ENCODE peak calls at places on chromosomes 11 and 22, in seven cellular contexts. Z is astrocyte of the spinal cord, Y is PC-3, K is OCI-LY7, W is BE2C, L is tibial artery, I is AG04449. G is an unnamed sample.

GRCh38 chr11:69939551-69940245 is 120.5 kb upstream of the FGF3 start:
- DNase-seq in L (peak; percentile 89), K (no peak), Z (peak; percentile 8), Y (no peak), I (no peak), W (peak; percentile 47), G (peak; percentile 86)

GRCh38 chr11:125451400-125452124 is 44.5 kb downstream of the FEZ1 start:
- DNase-seq in I (no peak), K (no peak), Z (no peak), Y (no peak), W (peak; percentile 61), L (peak; percentile 81), G (peak; percentile 46)

GRCh38 chr22:43560651-43561050 is 148.8 kb downstream of the MPPED1 start:
- DNase-seq in Z (no peak), K (no peak), W (no peak), L (no peak), I (no peak), Y (no peak), G (no peak)

GRCh38 chr11:22263613-22264012 is 70.7 kb downstream of the ANO5 start:
- DNase-seq in K (no peak), Z (no peak), Y (no peak), L (no peak), I (no peak), W (no peak), G (no peak)

GRCh38 chr11:14956111-14956510 is 16.0 kb downstream of the CALCA start:
- DNase-seq in K (no peak), W (no peak), Z (no peak), I (no peak), L (no peak), Y (no peak), G (no peak)

GRCh38 chr11:79439893-79440450 is 858 bp downstream of the TENM4 start:
- DNase-seq in Y (no peak), L (peak; percentile 71), I (no peak), Z (peak; percentile 35), W (peak; percentile 61), K (no peak), G (no peak)

GRCh38 chr22:40668611-40669390 is 10.5 kb upstream of the MCHR1 start:
- DNase-seq in K (no peak), W (no peak), Z (peak; percentile 64), L (no peak), Y (peak; percentile 55), I (peak; percentile 77), G (peak; percentile 91)

GRCh38 chr22:45818130-45819085 is 146.8 kb downstream of the ATXN10 start:
- DNase-seq in K (no peak), I (no peak), W (peak; percentile 42), L (no peak), Y (no peak), Z (peak; percentile 38), G (no peak)

GRCh38 chr11:83200035-83200434 is 6.5 kb downstream of the ANKRD42 start:
- DNase-seq in Z (no peak), K (no peak), W (no peak), L (no peak), I (no peak), Y (no peak), G (no peak)

GRCh38 chr11:118625036-118625690 is 17.7 kb downstream of the PHLDB1 start:
- DNase-seq in L (no peak), Z (no peak), W (no peak), Y (peak; percentile 26), K (no peak), I (no peak), G (no peak)

GRCh38 chr11:460331-461199 is 10.5 kb downstream of the PTDSS2 start:
- DNase-seq in L (no peak), Y (no peak), Z (peak; percentile 10), W (no peak), I (no peak), K (no peak), G (peak; percentile 91)

GRCh38 chr22:22833059-22833458 is 54.6 kb upstream of the IGLL5 start:
- DNase-seq in L (no peak), Z (no peak), I (no peak), K (no peak), Y (no peak), W (no peak), G (no peak)

GRCh38 chr11:33692013-33692504 is 8.6 kb downstream of the C11orf91 start:
- DNase-seq in Y (peak; percentile 96), L (peak; percentile 83), Z (peak; percentile 98), W (no peak), K (no peak), I (peak; percentile 88), G (peak; percentile 98)

GRCh38 chr11:86785576-86785975 is 14.8 kb upstream of the PRSS23 start:
- DNase-seq in Z (peak; percentile 12), I (no peak), Y (no peak), K (no peak), L (no peak), W (no peak), G (no peak)

GRCh38 chr11:636511-637332 is at the start of gene DRD4:
- DNase-seq in I (no peak), K (no peak), L (no peak), W (no peak), Y (no peak), Z (no peak), G (peak; percentile 26)

GRCh38 chr22:21855715-21856114 is 11.7 kb downstream of the MAPK1 start:
- DNase-seq in L (no peak), W (no peak), Y (no peak), Z (no peak), I (no peak), K (no peak), G (no peak)

GRCh38 chr11:130890039-130890745 is 26.1 kb downstream of the SNX19 start:
- DNase-seq in Z (no peak), I (no peak), Y (no peak), K (no peak), L (no peak), W (no peak), G (no peak)

DNA sequence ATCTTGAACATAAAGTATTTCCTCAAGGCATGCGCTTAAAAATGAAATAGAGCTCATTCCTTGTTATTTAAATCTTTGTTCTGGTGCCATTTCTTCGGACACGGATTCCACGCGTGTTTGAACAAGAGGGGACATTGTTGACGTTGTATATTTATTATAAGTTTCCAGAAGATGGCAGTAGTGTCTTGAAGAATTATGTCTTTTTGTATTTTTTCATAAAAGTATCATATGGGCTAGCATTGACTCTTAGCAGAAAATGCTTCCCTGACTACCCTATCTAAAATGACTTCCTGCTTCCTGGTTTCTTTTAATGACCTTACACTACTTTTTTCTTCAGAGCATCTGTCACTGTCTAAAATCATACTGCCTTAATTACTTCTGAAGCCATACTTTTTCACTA is 20.4 kb downstream of the BIRC2 start:
- DNase-seq in Z (peak; percentile 16), I (no peak), W (no peak), L (no peak), K (peak; percentile 63), Y (peak; percentile 59), G (peak; percentile 43)
- TF ChIP-seq CTCF in Z (no peak), I (no peak), W (peak; percentile 24), L (no peak), K (peak; percentile 77), Y (peak; percentile 64), G (peak; percentile 10)

GRCh38 chr11:66419825-66420224 is 1.0 kb upstream of the NPAS4 start:
- DNase-seq in Y (no peak), K (no peak), W (peak; percentile 85), I (no peak), L (no peak), Z (no peak), G (no peak)
- H3K4me3 ChIP-seq in Y (no peak overlapping the region), K (no peak overlapping the region), W (peak overlapping the region; percentile 68), I (no peak overlapping the region), L (no peak overlapping the region), Z (no peak overlapping the region), G (no peak overlapping the region)

DNA sequence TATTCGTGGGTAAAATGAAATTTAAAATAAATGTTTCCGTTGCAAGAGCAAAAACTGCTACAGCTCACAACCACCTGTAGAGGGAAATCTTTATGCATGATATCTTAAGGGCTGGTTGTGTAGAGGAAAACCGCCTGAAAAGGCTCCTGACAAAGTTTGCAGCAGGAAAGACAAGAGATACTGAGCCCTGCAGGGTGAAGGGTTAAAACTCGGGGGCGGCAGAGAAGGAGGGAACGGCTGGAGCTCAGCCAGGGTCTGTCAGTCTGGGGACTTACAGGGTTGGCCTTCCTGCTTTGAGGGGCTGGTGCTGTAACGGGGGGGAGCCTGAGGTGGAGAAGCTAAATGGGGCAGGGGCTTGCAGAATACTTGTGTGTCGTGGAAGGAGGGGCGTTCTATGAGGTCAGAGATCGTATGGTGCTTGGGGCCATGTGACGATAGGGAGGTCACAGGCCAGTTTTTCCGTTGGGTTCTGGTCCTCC is 122.9 kb upstream of the HSD17B12 start:
- DNase-seq in W (no peak), Y (peak; percentile 21), I (no peak), L (no peak), Z (no peak), K (no peak), G (peak; percentile 22)
- TF ChIP-seq CTCF in W (no peak), Y (peak; percentile 41), I (no peak), L (peak; percentile 12), Z (peak; percentile 32), K (peak; percentile 56), G (peak; percentile 44)

GRCh38 chr11:57777969-57778317 is 16.3 kb downstream of the CTNND1 start:
- DNase-seq in Y (peak; percentile 78), L (no peak), K (no peak), W (no peak), I (no peak), Z (peak; percentile 51), G (no peak)
- H3K4me3 ChIP-seq in Y (peak overlapping the region; percentile 60), L (peak overlapping the region; percentile 18), K (no peak overlapping the region), W (peak overlapping the region; percentile 6), I (peak overlapping the region; percentile 45), Z (peak overlapping the region; percentile 9), G (peak overlapping the region; percentile 47)

GRCh38 chr11:6898911-6899310 is 6.6 kb upstream of the OR2D2 start:
- DNase-seq in L (no peak), K (no peak), W (no peak), Z (no peak), Y (no peak), I (no peak), G (no peak)

GRCh38 chr11:6895010-6895409 is 2.7 kb upstream of the OR2D2 start:
- DNase-seq in K (no peak), I (no peak), W (no peak), Z (no peak), L (no peak), Y (no peak), G (no peak)

GRCh38 chr11:6900327-6900999 is 8.2 kb upstream of the OR2D2 start:
- DNase-seq in Y (peak; percentile 30), Z (no peak), I (no peak), K (peak; percentile 6), W (no peak), L (no peak), G (no peak)
- TF ChIP-seq CTCF in Y (peak; percentile 43), Z (no peak), I (no peak), K (peak; percentile 69), W (no peak), L (peak; percentile 3), G (no peak)

DNA sequence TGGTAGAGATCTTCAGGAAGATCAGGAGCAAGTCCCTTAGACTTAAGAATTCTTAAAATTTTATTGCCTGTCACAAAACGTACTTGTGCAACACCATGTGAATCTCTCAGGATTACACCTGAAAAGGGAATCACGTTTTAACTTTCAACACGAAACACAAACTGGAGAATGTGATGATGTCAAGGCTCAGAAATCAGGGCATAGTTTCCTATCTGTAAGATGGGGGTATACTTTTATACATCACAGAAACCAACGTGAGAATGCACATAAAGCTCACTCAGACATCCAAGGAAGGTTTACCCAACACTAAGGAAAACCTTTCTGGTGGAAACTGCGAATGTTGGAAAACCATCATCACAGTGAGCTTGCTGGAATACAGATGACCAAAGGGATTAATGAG is 2.0 kb downstream of the RPS13 start:
- DNase-seq in W (no peak), Z (no peak), I (no peak), K (no peak), L (no peak), Y (no peak), G (no peak)
- H3K4me3 ChIP-seq in W (peak overlapping the region; percentile 90), Z (no peak overlapping the region), I (peak overlapping the region; percentile 98), K (peak overlapping the region; percentile 84), L (no peak overlapping the region), Y (peak overlapping the region; percentile 79), G (no peak overlapping the region)